ENCODE peak calls at places on chromosome 22, in eight cellular contexts. One of them, this sample, is unnamed.

GRCh38 chr22:20129747-20130014 is 1.9 kb upstream of the ZDHHC8 start:
- DNase-seq in upper lobe of right lung: no peak
- DNase-seq in colonic mucosa: no peak
- DNase-seq in neuronal stem cell: no peak
- DNase-seq in hepatocyte: no peak
- DNase-seq in psoas muscle: no peak
- DNase-seq in naive thymus-derived CD4-positive, alpha-beta T cell: no peak
- DNase-seq in dorsolateral prefrontal cortex: no peak
- DNase-seq in this sample: no peak

GRCh38 chr22:19879651-19879995 is 24.9 kb upstream of the GNB1L start:
- DNase-seq in dorsolateral prefrontal cortex: peak
- DNase-seq in upper lobe of right lung: no peak
- DNase-seq in psoas muscle: peak
- DNase-seq in colonic mucosa: no peak
- DNase-seq in neuronal stem cell: no peak
- DNase-seq in hepatocyte: no peak
- DNase-seq in naive thymus-derived CD4-positive, alpha-beta T cell: no peak
- DNase-seq in this sample: no peak

GRCh38 chr22:33921576-33922181 is 1.4 kb upstream of the LARGE1 start:
- DNase-seq in psoas muscle: peak
- DNase-seq in neuronal stem cell: peak
- DNase-seq in upper lobe of right lung: peak
- DNase-seq in hepatocyte: peak
- DNase-seq in naive thymus-derived CD4-positive, alpha-beta T cell: peak
- DNase-seq in dorsolateral prefrontal cortex: peak
- DNase-seq in colonic mucosa: peak
- DNase-seq in this sample: peak

GRCh38 chr22:31442768-31443489 is 43.5 kb downstream of the DRG1 start:
- DNase-seq in naive thymus-derived CD4-positive, alpha-beta T cell: no peak
- DNase-seq in neuronal stem cell: no peak
- DNase-seq in psoas muscle: no peak
- DNase-seq in colonic mucosa: no peak
- DNase-seq in hepatocyte: no peak
- DNase-seq in upper lobe of right lung: no peak
- DNase-seq in dorsolateral prefrontal cortex: no peak
- DNase-seq in this sample: no peak

GRCh38 chr22:19361501-19362103 is 69.9 kb downstream of the HIRA start:
- DNase-seq in hepatocyte: no peak
- DNase-seq in upper lobe of right lung: no peak
- DNase-seq in psoas muscle: no peak
- DNase-seq in colonic mucosa: no peak
- DNase-seq in naive thymus-derived CD4-positive, alpha-beta T cell: no peak
- DNase-seq in neuronal stem cell: no peak
- DNase-seq in dorsolateral prefrontal cortex: no peak
- DNase-seq in this sample: no peak

GRCh38 chr22:29780781-29781676 is 13.9 kb downstream of the UQCR10 start:
- DNase-seq in hepatocyte: no peak
- DNase-seq in upper lobe of right lung: no peak
- DNase-seq in neuronal stem cell: no peak
- DNase-seq in naive thymus-derived CD4-positive, alpha-beta T cell: no peak
- DNase-seq in colonic mucosa: no peak
- DNase-seq in dorsolateral prefrontal cortex: peak
- DNase-seq in psoas muscle: no peak
- DNase-seq in this sample: no peak

GRCh38 chr22:17483670-17484372 is 79.5 kb upstream of the SLC25A18 start:
- DNase-seq in naive thymus-derived CD4-positive, alpha-beta T cell: no peak
- DNase-seq in neuronal stem cell: no peak
- DNase-seq in psoas muscle: no peak
- DNase-seq in dorsolateral prefrontal cortex: no peak
- DNase-seq in upper lobe of right lung: no peak
- DNase-seq in colonic mucosa: no peak
- DNase-seq in hepatocyte: peak
- DNase-seq in this sample: no peak

GRCh38 chr22:40051322-40051721 is 56.6 kb downstream of the FAM83F start:
- DNase-seq in psoas muscle: no peak
- DNase-seq in dorsolateral prefrontal cortex: no peak
- DNase-seq in neuronal stem cell: no peak
- DNase-seq in naive thymus-derived CD4-positive, alpha-beta T cell: no peak
- DNase-seq in colonic mucosa: no peak
- DNase-seq in upper lobe of right lung: no peak
- DNase-seq in hepatocyte: no peak
- DNase-seq in this sample: no peak

GRCh38 chr22:40251106-40251505 is 73.4 kb downstream of the TNRC6B start:
- DNase-seq in hepatocyte: no peak
- DNase-seq in colonic mucosa: no peak
- DNase-seq in upper lobe of right lung: no peak
- DNase-seq in naive thymus-derived CD4-positive, alpha-beta T cell: no peak
- DNase-seq in psoas muscle: no peak
- DNase-seq in dorsolateral prefrontal cortex: no peak
- DNase-seq in neuronal stem cell: no peak
- DNase-seq in this sample: no peak

GRCh38 chr22:44369241-44369652 is 56.5 kb upstream of the SHISAL1 start:
- DNase-seq in hepatocyte: no peak
- DNase-seq in psoas muscle: peak
- DNase-seq in upper lobe of right lung: peak
- DNase-seq in dorsolateral prefrontal cortex: no peak
- DNase-seq in colonic mucosa: no peak
- DNase-seq in naive thymus-derived CD4-positive, alpha-beta T cell: no peak
- DNase-seq in neuronal stem cell: no peak
- DNase-seq in this sample: no peak

GRCh38 chr22:29071261-29072045 is 1.4 kb upstream of the KREMEN1 start:
- DNase-seq in hepatocyte: peak
- DNase-seq in colonic mucosa: peak
- DNase-seq in dorsolateral prefrontal cortex: no peak
- DNase-seq in neuronal stem cell: peak
- DNase-seq in naive thymus-derived CD4-positive, alpha-beta T cell: peak
- DNase-seq in upper lobe of right lung: peak
- DNase-seq in psoas muscle: no peak
- DNase-seq in this sample: no peak

GRCh38 chr22:44093791-44094190 is 69.7 kb downstream of the PARVB start:
- DNase-seq in psoas muscle: peak
- DNase-seq in dorsolateral prefrontal cortex: no peak
- DNase-seq in neuronal stem cell: no peak
- DNase-seq in colonic mucosa: no peak
- DNase-seq in hepatocyte: no peak
- DNase-seq in naive thymus-derived CD4-positive, alpha-beta T cell: no peak
- DNase-seq in upper lobe of right lung: no peak
- DNase-seq in this sample: no peak

GRCh38 chr22:23180893-23181762 is 819 bp downstream of the BCR start:
- DNase-seq in hepatocyte: no peak
- DNase-seq in colonic mucosa: no peak
- DNase-seq in naive thymus-derived CD4-positive, alpha-beta T cell: peak
- DNase-seq in neuronal stem cell: no peak
- DNase-seq in dorsolateral prefrontal cortex: no peak
- DNase-seq in psoas muscle: no peak
- DNase-seq in upper lobe of right lung: no peak
- DNase-seq in this sample: no peak

GRCh38 chr22:49033616-49034015 is 794.1 kb downstream of the BRD1 start:
- DNase-seq in upper lobe of right lung: peak
- DNase-seq in dorsolateral prefrontal cortex: no peak
- DNase-seq in hepatocyte: no peak
- DNase-seq in naive thymus-derived CD4-positive, alpha-beta T cell: no peak
- DNase-seq in neuronal stem cell: no peak
- DNase-seq in psoas muscle: peak
- DNase-seq in colonic mucosa: no peak
- DNase-seq in this sample: no peak

GRCh38 chr22:20979243-20979809 is 2.8 kb upstream of the LZTR1 start:
- DNase-seq in dorsolateral prefrontal cortex: peak
- DNase-seq in upper lobe of right lung: peak
- DNase-seq in neuronal stem cell: peak
- DNase-seq in colonic mucosa: peak
- DNase-seq in hepatocyte: peak
- DNase-seq in psoas muscle: peak
- DNase-seq in naive thymus-derived CD4-positive, alpha-beta T cell: peak
- DNase-seq in this sample: no peak

DNA sequence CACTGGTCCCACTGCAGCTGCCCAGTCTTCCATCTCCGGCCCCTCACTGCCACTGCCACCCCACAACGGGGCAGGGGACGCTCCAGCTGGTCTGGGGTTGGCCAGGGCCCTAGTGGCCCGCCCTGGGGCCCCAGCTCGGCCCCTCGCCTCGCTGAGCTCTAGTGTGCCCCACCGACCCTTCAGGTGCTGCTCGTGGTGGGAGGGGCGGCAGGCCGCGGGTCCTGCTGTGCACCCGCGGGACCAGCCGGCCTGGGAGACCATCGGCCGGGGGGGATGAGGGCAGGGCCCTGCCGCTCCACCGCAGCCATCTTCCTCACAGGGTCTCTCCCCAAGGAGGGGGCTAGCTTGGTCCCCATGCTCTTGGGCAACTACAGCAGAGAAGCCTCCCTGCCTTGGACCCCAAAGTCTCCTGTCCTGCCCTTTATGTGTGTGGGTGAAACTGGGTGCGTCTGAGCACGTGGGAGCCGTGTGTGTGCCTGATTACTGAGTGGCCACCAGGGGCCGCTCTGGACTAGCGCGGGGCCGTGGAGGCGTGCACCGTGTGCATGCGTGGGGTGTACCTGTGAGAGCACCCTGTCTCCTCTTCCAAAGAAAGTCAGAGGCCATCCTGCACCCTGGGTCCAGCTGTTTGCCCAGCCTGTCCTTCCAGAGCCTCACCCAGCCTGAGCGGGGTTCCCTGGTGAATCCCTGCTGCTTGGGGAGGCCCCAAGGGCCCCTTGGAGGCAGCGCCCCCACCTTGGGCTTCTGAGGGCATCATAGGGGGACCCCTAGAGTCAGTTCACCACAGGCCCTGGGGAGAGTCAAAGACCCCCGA is 6.0 kb upstream of the ACR start:
- DNase-seq in dorsolateral prefrontal cortex: peak
- DNase-seq in neuronal stem cell: no peak
- DNase-seq in hepatocyte: peak
- DNase-seq in naive thymus-derived CD4-positive, alpha-beta T cell: peak
- DNase-seq in psoas muscle: peak
- DNase-seq in upper lobe of right lung: peak
- DNase-seq in colonic mucosa: peak
- DNase-seq in this sample: no peak
- H3K27ac ChIP-seq in dorsolateral prefrontal cortex: no peak
- H3K27ac ChIP-seq in neuronal stem cell: no peak
- H3K27ac ChIP-seq in hepatocyte: no peak
- H3K27ac ChIP-seq in naive thymus-derived CD4-positive, alpha-beta T cell: no peak
- H3K27ac ChIP-seq in psoas muscle: no peak
- H3K27ac ChIP-seq in upper lobe of right lung: no peak
- H3K27ac ChIP-seq in colonic mucosa: no peak
- H3K27ac ChIP-seq in this sample: no peak

GRCh38 chr22:38566726-38567504 is 3.1 kb downstream of the DMC1 start:
- DNase-seq in dorsolateral prefrontal cortex: peak
- DNase-seq in neuronal stem cell: no peak
- DNase-seq in naive thymus-derived CD4-positive, alpha-beta T cell: no peak
- DNase-seq in hepatocyte: no peak
- DNase-seq in psoas muscle: no peak
- DNase-seq in upper lobe of right lung: no peak
- DNase-seq in colonic mucosa: no peak
- DNase-seq in this sample: no peak
- H3K27ac ChIP-seq in dorsolateral prefrontal cortex: peak
- H3K27ac ChIP-seq in neuronal stem cell: no peak
- H3K27ac ChIP-seq in naive thymus-derived CD4-positive, alpha-beta T cell: no peak
- H3K27ac ChIP-seq in hepatocyte: no peak
- H3K27ac ChIP-seq in psoas muscle: no peak
- H3K27ac ChIP-seq in upper lobe of right lung: no peak
- H3K27ac ChIP-seq in colonic mucosa: no peak
- H3K27ac ChIP-seq in this sample: no peak

GRCh38 chr22:42194104-42194851 is 63.7 kb upstream of the CYP2D6 start:
- DNase-seq in psoas muscle: no peak
- DNase-seq in hepatocyte: no peak
- DNase-seq in naive thymus-derived CD4-positive, alpha-beta T cell: no peak
- DNase-seq in upper lobe of right lung: no peak
- DNase-seq in dorsolateral prefrontal cortex: no peak
- DNase-seq in colonic mucosa: no peak
- DNase-seq in neuronal stem cell: no peak
- DNase-seq in this sample: no peak
- H3K27ac ChIP-seq in psoas muscle: no peak
- H3K27ac ChIP-seq in hepatocyte: no peak
- H3K27ac ChIP-seq in naive thymus-derived CD4-positive, alpha-beta T cell: no peak
- H3K27ac ChIP-seq in upper lobe of right lung: no peak
- H3K27ac ChIP-seq in dorsolateral prefrontal cortex: no peak
- H3K27ac ChIP-seq in colonic mucosa: no peak
- H3K27ac ChIP-seq in neuronal stem cell: no peak
- H3K27ac ChIP-seq in this sample: no peak

GRCh38 chr22:32538516-32538915 is 63.9 kb downstream of the FBXO7 start:
- DNase-seq in psoas muscle: no peak
- DNase-seq in hepatocyte: no peak
- DNase-seq in dorsolateral prefrontal cortex: no peak
- DNase-seq in colonic mucosa: no peak
- DNase-seq in naive thymus-derived CD4-positive, alpha-beta T cell: no peak
- DNase-seq in upper lobe of right lung: no peak
- DNase-seq in neuronal stem cell: no peak
- DNase-seq in this sample: no peak

GRCh38 chr22:32541481-32541880 is 66.9 kb downstream of the FBXO7 start:
- DNase-seq in psoas muscle: no peak
- DNase-seq in neuronal stem cell: no peak
- DNase-seq in dorsolateral prefrontal cortex: no peak
- DNase-seq in naive thymus-derived CD4-positive, alpha-beta T cell: no peak
- DNase-seq in hepatocyte: no peak
- DNase-seq in upper lobe of right lung: no peak
- DNase-seq in colonic mucosa: no peak
- DNase-seq in this sample: no peak

GRCh38 chr22:32542332-32543019 is 67.9 kb downstream of the FBXO7 start:
- DNase-seq in hepatocyte: no peak
- DNase-seq in neuronal stem cell: no peak
- DNase-seq in psoas muscle: peak
- DNase-seq in upper lobe of right lung: peak
- DNase-seq in dorsolateral prefrontal cortex: no peak
- DNase-seq in colonic mucosa: no peak
- DNase-seq in naive thymus-derived CD4-positive, alpha-beta T cell: no peak
- DNase-seq in this sample: no peak

GRCh38 chr22:32543020-32543357 is 68.4 kb downstream of the FBXO7 start:
- DNase-seq in neuronal stem cell: no peak
- DNase-seq in psoas muscle: no peak
- DNase-seq in colonic mucosa: no peak
- DNase-seq in upper lobe of right lung: no peak
- DNase-seq in naive thymus-derived CD4-positive, alpha-beta T cell: no peak
- DNase-seq in dorsolateral prefrontal cortex: no peak
- DNase-seq in hepatocyte: no peak
- DNase-seq in this sample: no peak

DNA sequence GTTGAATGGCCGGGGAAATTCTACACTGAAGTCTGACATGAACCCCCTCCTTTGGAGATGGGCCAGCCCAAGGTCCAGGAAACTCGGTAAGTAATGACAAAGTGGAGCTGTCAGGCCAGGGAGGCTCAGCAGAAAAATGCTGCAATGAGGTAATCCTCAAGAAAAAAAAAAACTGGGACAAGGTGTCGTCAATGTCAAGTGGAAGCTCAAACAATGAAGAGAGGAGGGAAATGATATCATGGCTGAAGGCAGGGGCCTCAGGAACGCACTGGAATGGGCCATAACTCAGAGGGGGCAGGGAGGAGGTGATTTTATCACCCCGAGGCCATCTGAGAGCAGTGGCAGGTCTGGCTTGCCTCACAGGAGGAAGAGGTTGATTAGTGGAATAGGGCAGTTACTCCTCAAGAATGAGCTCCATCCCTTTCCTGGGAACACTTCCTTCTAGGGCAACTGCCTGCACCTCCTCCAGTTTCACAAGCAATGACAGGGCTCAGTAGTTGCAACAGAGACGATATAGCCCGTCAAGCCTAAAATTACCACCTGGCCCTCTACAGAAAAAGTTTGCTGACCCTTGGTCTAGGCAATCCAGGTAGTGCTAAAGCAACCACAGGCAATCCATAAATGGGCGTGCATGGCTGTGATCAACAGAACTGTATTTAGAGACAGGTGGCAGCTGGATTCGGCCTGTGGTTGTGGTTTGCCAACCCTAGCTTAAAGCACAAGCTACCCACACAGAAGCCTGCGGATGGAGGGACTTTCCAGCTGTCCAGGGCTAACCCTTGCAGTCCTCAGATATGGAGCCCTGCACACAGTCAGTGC is 65.2 kb downstream of the FBXO7 start:
- DNase-seq in psoas muscle: peak
- DNase-seq in naive thymus-derived CD4-positive, alpha-beta T cell: no peak
- DNase-seq in colonic mucosa: peak
- DNase-seq in dorsolateral prefrontal cortex: no peak
- DNase-seq in neuronal stem cell: no peak
- DNase-seq in upper lobe of right lung: no peak
- DNase-seq in hepatocyte: peak
- DNase-seq in this sample: no peak
- H3K27ac ChIP-seq in psoas muscle: peak
- H3K27ac ChIP-seq in naive thymus-derived CD4-positive, alpha-beta T cell: no peak
- H3K27ac ChIP-seq in colonic mucosa: no peak
- H3K27ac ChIP-seq in dorsolateral prefrontal cortex: no peak
- H3K27ac ChIP-seq in neuronal stem cell: no peak
- H3K27ac ChIP-seq in upper lobe of right lung: no peak
- H3K27ac ChIP-seq in hepatocyte: peak
- H3K27ac ChIP-seq in this sample: no peak

This sample was measured in substantia nigra.